ENCODE peak calls at places on chromosomes 7 and 10, in five cellular contexts. A, W, P, D and Q are unnamed samples.

GRCh38 chr10:12448729-12449391 is 99.5 kb downstream of the CAMK1D start:
- DNase-seq in W (peak), D (peak), P (peak), A (peak), Q (peak)

GRCh38 chr7:106891545-106892410 is 26.7 kb downstream of the PIK3CG start:
- DNase-seq in A (no peak), W (no peak), D (no peak), P (no peak), Q (no peak)

GRCh38 chr10:116247701-116248100 is 25.3 kb downstream of the GFRA1 start:
- DNase-seq in D (peak), W (peak), P (no peak), A (no peak), Q (no peak)

GRCh38 chr10:92839191-92840085 is 8.9 kb upstream of the EXOC6 start:
- DNase-seq in D (peak), W (peak), P (peak), A (peak), Q (no peak)

GRCh38 chr7:107494315-107494751 is 24.5 kb downstream of the GPR22 start:
- DNase-seq in W (no peak), D (no peak), P (no peak), A (no peak), Q (no peak)

GRCh38 chr7:85497999-85498398 is 311.1 kb upstream of the SEMA3D start:
- DNase-seq in P (peak), A (no peak), W (peak), D (no peak), Q (peak)

GRCh38 chr7:101018271-101019167 is 1.4 kb upstream of the MUC17 start:
- DNase-seq in A (no peak), D (no peak), W (peak), P (no peak), Q (no peak)

GRCh38 chr10:85061401-85061800 is 733.0 kb downstream of the CCSER2 start:
- DNase-seq in D (no peak), W (no peak), P (no peak), A (no peak), Q (no peak)

GRCh38 chr7:84950836-84951235 is 236.0 kb downstream of the SEMA3D start:
- DNase-seq in D (peak), P (peak), W (peak), A (peak), Q (no peak)

GRCh38 chr10:12699258-12699700 is 302.2 kb downstream of the CCDC3 start:
- DNase-seq in W (peak), D (peak), A (peak), P (peak), Q (no peak)

GRCh38 chr10:53115660-53116059 is 343.1 kb upstream of the MBL2 start:
- DNase-seq in W (no peak), P (no peak), A (no peak), D (no peak), Q (no peak)

GRCh38 chr10:16626697-16627096 is 105.0 kb upstream of the C1QL3 start:
- DNase-seq in W (peak), D (no peak), P (no peak), A (no peak), Q (no peak)

GRCh38 chr10:125205431-125205830 is 45.1 kb upstream of the CTBP2 start:
- DNase-seq in W (no peak), P (no peak), D (no peak), A (no peak), Q (no peak)

GRCh38 chr10:3757250-3757637 is 27.8 kb downstream of the KLF6 start:
- DNase-seq in P (no peak), A (no peak), W (no peak), D (no peak), Q (no peak)

GRCh38 chr10:75477681-75478080 is 46.3 kb downstream of the LRMDA start:
- DNase-seq in P (no peak), D (no peak), W (no peak), A (no peak), Q (no peak)

GRCh38 chr7:35420657-35421056 is 166.8 kb upstream of the TBX20 start:
- DNase-seq in W (peak), P (peak), A (no peak), D (peak), Q (no peak)

GRCh38 chr10:126674741-126675515 is 4.4 kb upstream of the C10orf90 start:
- DNase-seq in A (no peak), W (no peak), D (no peak), P (no peak), Q (no peak)

GRCh38 chr7:145106001-145106400 is 270.1 kb upstream of the TPK1 start:
- DNase-seq in A (peak), P (peak), W (peak), D (no peak), Q (no peak)

GRCh38 chr10:10722422-10722821 is 295.2 kb upstream of the CELF2 start:
- DNase-seq in D (no peak), W (no peak), P (no peak), A (peak), Q (no peak)

GRCh38 chr10:73887038-73888015 is 13.0 kb upstream of the CAMK2G start:
- DNase-seq in A (peak), P (peak), W (peak), D (peak), Q (peak)

GRCh38 chr7:132249591-132249971 is 326.7 kb downstream of the PLXNA4 start:
- DNase-seq in P (peak), W (peak), D (no peak), A (no peak), Q (no peak)

GRCh38 chr10:29725133-29725720 is 90.5 kb upstream of the SVIL start:
- DNase-seq in W (no peak), P (peak), D (peak), A (no peak), Q (no peak)

GRCh38 chr10:110208614-110209398 is 1.4 kb downstream of the MXI1 start:
- DNase-seq in D (peak), W (peak), P (peak), A (peak), Q (no peak)

GRCh38 chr7:99109108-99110051 is 34.5 kb downstream of the SMURF1 start:
- DNase-seq in P (peak), A (no peak), D (no peak), W (peak), Q (no peak)

GRCh38 chr7:6705959-6706665 is 635 bp downstream of the ZNF12 start:
- DNase-seq in D (peak), W (peak), A (peak), P (peak), Q (no peak)

GRCh38 chr7:98810166-98810802 is 59.5 kb downstream of the TMEM130 start:
- DNase-seq in D (no peak), P (peak), W (no peak), A (no peak), Q (peak)

GRCh38 chr7:151836191-151836926 is 40.6 kb downstream of the PRKAG2 start:
- DNase-seq in A (no peak), W (no peak), P (no peak), D (no peak), Q (no peak)

GRCh38 chr10:122168598-122168997 is 102.5 kb upstream of the BTBD16 start:
- DNase-seq in A (no peak), P (no peak), W (peak), D (no peak), Q (no peak)

GRCh38 chr10:71746344-71747037 is 26.8 kb downstream of the VSIR start:
- DNase-seq in P (peak), D (no peak), A (no peak), W (no peak), Q (no peak)

GRCh38 chr10:102729090-102730026 is 14.4 kb upstream of the WBP1L start:
- DNase-seq in P (peak), W (peak), A (peak), D (peak), Q (no peak)

GRCh38 chr10:71536332-71536731 is 139.6 kb downstream of the CDH23 start:
- DNase-seq in W (no peak), A (peak), D (no peak), P (no peak), Q (no peak)

GRCh38 chr10:110642204-110642979 is 1.7 kb upstream of the RBM20 start:
- DNase-seq in W (no peak), P (no peak), A (no peak), D (no peak), Q (no peak)

GRCh38 chr10:80279146-80279545 is 10.3 kb downstream of the MAT1A start:
- DNase-seq in D (no peak), P (no peak), W (no peak), A (no peak), Q (no peak)

GRCh38 chr7:155416646-155417380 is 41.1 kb upstream of the EN2 start:
- DNase-seq in D (no peak), A (no peak), P (no peak), W (no peak), Q (no peak)

GRCh38 chr7:155422151-155422550 is 35.8 kb upstream of the EN2 start:
- DNase-seq in W (no peak), A (no peak), P (no peak), D (no peak), Q (no peak)

GRCh38 chr7:155420116-155420515 is 37.8 kb upstream of the EN2 start:
- DNase-seq in D (no peak), W (no peak), A (no peak), P (no peak), Q (no peak)

GRCh38 chr7:155418304-155418703 is 39.6 kb upstream of the EN2 start:
- DNase-seq in P (no peak), D (no peak), W (no peak), A (no peak), Q (no peak)

DNA sequence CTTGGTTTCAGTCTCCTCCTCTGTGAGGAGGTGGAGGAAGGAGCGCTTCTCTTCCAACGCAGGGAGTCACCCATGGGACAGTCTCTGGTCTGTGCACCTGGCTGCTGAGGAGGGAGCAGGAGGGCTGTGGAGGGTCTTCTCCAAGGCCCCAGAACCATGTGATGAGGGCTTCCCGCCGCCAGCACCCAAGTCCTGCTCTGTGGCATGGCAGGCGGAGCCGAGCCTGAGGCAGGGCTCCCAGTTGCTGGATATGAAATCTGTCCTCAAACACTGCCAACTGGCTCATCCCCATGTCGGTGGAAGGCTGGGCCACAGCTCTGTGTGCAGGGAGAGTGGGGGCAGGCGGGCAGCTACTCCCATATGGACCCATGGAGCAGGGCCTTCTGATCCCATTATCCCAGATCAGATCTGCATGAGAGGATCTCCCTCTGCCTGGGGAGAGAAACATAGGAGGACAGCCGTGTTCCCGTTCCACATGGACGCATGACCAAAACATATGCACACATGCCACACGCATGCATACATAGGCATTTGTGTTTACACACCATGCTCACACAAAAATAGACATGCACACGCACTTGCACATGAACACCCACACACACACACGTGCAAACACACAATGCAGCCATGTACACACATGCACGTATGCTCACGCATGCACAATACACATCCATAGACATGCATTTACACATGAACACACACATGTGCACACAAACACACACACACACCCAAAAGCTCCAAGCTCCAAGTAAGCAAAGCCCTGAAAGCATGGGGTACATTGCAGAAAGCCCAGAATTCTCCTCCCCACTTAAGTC is 38.8 kb upstream of the EN2 start:
- DNase-seq in W (no peak), D (no peak), P (no peak), A (no peak), Q (no peak)
- H3K4me3 ChIP-seq in W (no peak), D (no peak), P (no peak), A (no peak), Q (no peak)

DNA sequence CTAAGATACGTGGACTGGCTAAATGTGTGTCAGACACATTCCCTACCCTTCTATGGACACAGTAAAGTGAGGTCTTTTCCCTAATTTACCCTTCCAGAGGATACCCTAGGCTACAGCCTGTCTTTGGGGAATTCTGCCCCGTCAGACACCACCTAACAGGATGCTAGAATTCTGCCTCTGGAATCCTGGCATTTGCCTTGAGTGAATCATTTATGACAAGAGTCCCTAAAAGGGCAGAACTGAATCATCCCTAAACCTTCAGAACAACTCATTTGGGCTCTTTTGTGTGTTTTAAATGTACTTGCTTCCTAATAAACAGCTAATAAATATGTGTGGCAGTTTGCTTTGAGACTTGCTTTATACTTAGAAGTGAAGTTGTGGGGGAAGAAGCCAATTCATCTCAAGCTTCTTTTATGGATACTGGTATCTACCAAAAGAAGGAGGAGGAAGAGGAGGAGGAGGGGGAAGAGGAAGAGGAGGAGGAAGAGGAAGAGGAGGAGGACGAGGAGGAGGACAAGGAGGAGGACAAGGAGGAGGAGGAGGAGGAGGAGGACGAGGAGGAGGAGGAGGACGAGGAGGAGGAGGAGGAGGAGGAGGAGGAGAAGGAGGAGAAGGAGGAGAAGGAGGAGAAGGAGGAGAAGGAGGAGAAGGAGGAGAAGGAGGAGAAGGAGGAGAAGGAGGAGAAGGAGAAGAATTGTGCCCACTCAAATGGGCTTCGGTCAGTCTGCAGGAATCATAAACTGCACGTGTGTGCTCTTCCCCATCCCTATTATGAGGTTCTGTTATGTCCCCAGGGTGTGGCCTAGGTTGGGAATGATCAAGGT is 27.1 kb downstream of the PARP12 start:
- DNase-seq in W (peak), P (peak), D (peak), A (peak), Q (no peak)
- H3K4me3 ChIP-seq in W (no peak), P (no peak), D (no peak), A (no peak), Q (no peak)

GRCh38 chr10:47165168-47165710 is 134.8 kb upstream of the GDF10 start:
- DNase-seq in W (no peak), D (no peak), A (no peak), P (no peak), Q (no peak)
- H3K4me3 ChIP-seq in W (peak), D (no peak), A (no peak), P (peak), Q (no peak)

GRCh38 chr7:50564630-50565558 is at the start of gene DDC:
- DNase-seq in W (no peak), P (no peak), D (no peak), A (no peak), Q (no peak)
- H3K4me3 ChIP-seq in W (no peak), P (no peak), D (no peak), A (no peak), Q (no peak)

GRCh38 chr10:25169740-25170139 is 5.1 kb upstream of the GPR158 start:
- DNase-seq in D (no peak), W (no peak), A (no peak), P (no peak), Q (no peak)
- H3K4me3 ChIP-seq in D (no peak), W (no peak), A (no peak), P (no peak), Q (no peak)

DNA sequence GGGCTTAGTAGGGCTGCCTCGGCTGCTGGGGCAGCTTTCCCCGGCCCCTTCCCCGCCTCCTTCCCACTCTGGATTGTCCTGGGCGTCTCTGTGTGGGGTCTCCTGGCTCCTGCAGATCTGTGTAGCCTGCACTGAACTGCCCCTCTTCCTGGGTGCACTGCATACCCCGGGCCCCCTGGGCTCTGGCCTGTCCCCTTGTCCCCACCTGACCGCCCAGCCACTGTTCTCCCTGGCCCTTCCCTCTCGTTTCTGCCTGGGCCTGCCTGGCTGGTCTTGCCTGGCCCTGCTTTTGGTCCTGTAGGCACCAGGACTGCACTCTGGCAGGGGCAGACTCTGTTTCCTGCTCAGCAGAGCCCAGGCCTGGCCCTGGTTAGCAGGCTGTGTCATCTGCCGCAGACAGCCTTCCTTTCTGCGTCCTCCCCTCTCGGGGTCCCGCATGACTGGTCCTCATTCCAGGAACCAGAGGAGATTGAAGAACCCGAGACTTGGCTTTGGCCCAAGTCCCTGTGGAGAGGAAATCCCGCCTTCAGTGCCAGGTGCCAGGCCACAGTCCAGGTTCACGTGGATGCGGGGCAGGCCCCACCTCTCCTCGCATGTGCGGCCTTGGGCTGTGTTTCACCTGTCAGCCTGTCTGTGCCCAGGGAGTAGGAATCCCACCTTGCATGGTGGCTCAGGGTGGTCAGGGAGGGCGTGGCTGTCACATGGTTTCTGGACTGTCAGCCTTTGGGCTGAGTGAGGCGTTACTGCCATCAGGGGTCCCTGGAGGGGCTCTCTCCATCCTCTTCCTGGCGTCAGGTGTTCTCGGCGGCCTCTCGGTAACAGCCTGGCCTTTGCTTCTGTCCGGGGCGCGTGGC is 9.2 kb downstream of the INPP5A start:
- DNase-seq in W (no peak), D (no peak), P (no peak), A (no peak), Q (peak)
- H3K4me3 ChIP-seq in W (no peak), D (no peak), P (no peak), A (no peak), Q (no peak)